ENCODE peak calls at places on chromosomes 1 and 21, in seven cellular contexts. One of them, this sample, is unnamed.

GRCh38 chr1:179081696-179082307 is at the start of gene TOR3A:
- DNase-seq in testis: peak
- DNase-seq in A172: peak
- DNase-seq in GM04504: no peak
- DNase-seq in T-helper 2 cell: peak
- DNase-seq in NCI-H2107: peak
- DNase-seq in T-helper 1 cell: peak
- DNase-seq in this sample: peak

GRCh38 chr1:31815752-31816484 is at the start of gene SPOCD1:
- DNase-seq in T-helper 2 cell: peak
- DNase-seq in A172: peak
- DNase-seq in T-helper 1 cell: peak
- DNase-seq in testis: peak
- DNase-seq in GM04504: peak
- DNase-seq in NCI-H2107: peak
- DNase-seq in this sample: peak

GRCh38 chr1:112524251-112524650 is 15.5 kb downstream of the WNT2B start:
- DNase-seq in GM04504: no peak
- DNase-seq in A172: peak
- DNase-seq in T-helper 2 cell: no peak
- DNase-seq in NCI-H2107: no peak
- DNase-seq in testis: peak
- DNase-seq in T-helper 1 cell: no peak
- DNase-seq in this sample: no peak

GRCh38 chr1:185567006-185567405 is 167.2 kb upstream of the HMCN1 start:
- DNase-seq in testis: no peak
- DNase-seq in T-helper 2 cell: peak
- DNase-seq in T-helper 1 cell: peak
- DNase-seq in A172: peak
- DNase-seq in GM04504: no peak
- DNase-seq in NCI-H2107: peak
- DNase-seq in this sample: peak

GRCh38 chr1:225458222-225458631 is 30.4 kb upstream of the LBR start:
- DNase-seq in testis: no peak
- DNase-seq in GM04504: no peak
- DNase-seq in A172: no peak
- DNase-seq in T-helper 1 cell: no peak
- DNase-seq in NCI-H2107: no peak
- DNase-seq in T-helper 2 cell: no peak
- DNase-seq in this sample: no peak

GRCh38 chr1:86207323-86207722 is 50.8 kb upstream of the COL24A1 start:
- DNase-seq in T-helper 1 cell: no peak
- DNase-seq in GM04504: peak
- DNase-seq in T-helper 2 cell: no peak
- DNase-seq in A172: peak
- DNase-seq in NCI-H2107: no peak
- DNase-seq in testis: no peak
- DNase-seq in this sample: no peak

GRCh38 chr1:67724928-67725560 is 40.0 kb downstream of the GADD45A start:
- DNase-seq in GM04504: peak
- DNase-seq in T-helper 2 cell: no peak
- DNase-seq in NCI-H2107: no peak
- DNase-seq in testis: peak
- DNase-seq in A172: peak
- DNase-seq in T-helper 1 cell: no peak
- DNase-seq in this sample: no peak

GRCh38 chr21:29433366-29434059 is 134.8 kb downstream of the BACH1 start:
- DNase-seq in T-helper 1 cell: no peak
- DNase-seq in NCI-H2107: no peak
- DNase-seq in GM04504: no peak
- DNase-seq in testis: no peak
- DNase-seq in T-helper 2 cell: no peak
- DNase-seq in A172: no peak
- DNase-seq in this sample: no peak

GRCh38 chr1:239924741-239925350 is 166.8 kb upstream of the FMN2 start:
- DNase-seq in NCI-H2107: no peak
- DNase-seq in testis: no peak
- DNase-seq in GM04504: no peak
- DNase-seq in T-helper 1 cell: no peak
- DNase-seq in A172: no peak
- DNase-seq in T-helper 2 cell: no peak
- DNase-seq in this sample: no peak

GRCh38 chr1:199784127-199784526 is 243.4 kb upstream of the NR5A2 start:
- DNase-seq in T-helper 2 cell: no peak
- DNase-seq in testis: no peak
- DNase-seq in GM04504: no peak
- DNase-seq in A172: peak
- DNase-seq in NCI-H2107: no peak
- DNase-seq in T-helper 1 cell: no peak
- DNase-seq in this sample: no peak

GRCh38 chr1:2080884-2081283 is 30.7 kb downstream of the PRKCZ start:
- DNase-seq in T-helper 1 cell: no peak
- DNase-seq in GM04504: no peak
- DNase-seq in T-helper 2 cell: no peak
- DNase-seq in NCI-H2107: no peak
- DNase-seq in A172: no peak
- DNase-seq in testis: no peak
- DNase-seq in this sample: no peak

GRCh38 chr21:41064951-41065350 is 103.0 kb upstream of the BACE2 start:
- DNase-seq in testis: no peak
- DNase-seq in A172: no peak
- DNase-seq in T-helper 2 cell: no peak
- DNase-seq in NCI-H2107: no peak
- DNase-seq in GM04504: no peak
- DNase-seq in T-helper 1 cell: no peak
- DNase-seq in this sample: no peak

GRCh38 chr1:2595261-2595811 is 8.8 kb downstream of the PRXL2B start:
- DNase-seq in T-helper 2 cell: no peak
- DNase-seq in GM04504: no peak
- DNase-seq in T-helper 1 cell: no peak
- DNase-seq in A172: no peak
- DNase-seq in NCI-H2107: no peak
- DNase-seq in testis: no peak
- DNase-seq in this sample: no peak

GRCh38 chr1:111920221-111921024 is 69.0 kb downstream of the KCND3 start:
- DNase-seq in T-helper 1 cell: no peak
- DNase-seq in T-helper 2 cell: no peak
- DNase-seq in A172: peak
- DNase-seq in GM04504: peak
- DNase-seq in NCI-H2107: peak
- DNase-seq in testis: peak
- DNase-seq in this sample: no peak

GRCh38 chr1:3625151-3625907 is 514 bp downstream of the TPRG1L start:
- DNase-seq in testis: peak
- DNase-seq in A172: peak
- DNase-seq in GM04504: no peak
- DNase-seq in T-helper 2 cell: peak
- DNase-seq in T-helper 1 cell: no peak
- DNase-seq in NCI-H2107: no peak
- DNase-seq in this sample: no peak

GRCh38 chr1:115911298-115911697 is 65.0 kb upstream of the SLC22A15 start:
- DNase-seq in T-helper 1 cell: no peak
- DNase-seq in A172: no peak
- DNase-seq in NCI-H2107: no peak
- DNase-seq in GM04504: no peak
- DNase-seq in testis: no peak
- DNase-seq in T-helper 2 cell: no peak
- DNase-seq in this sample: no peak

GRCh38 chr1:172727956-172728603 is 69.2 kb downstream of the FASLG start:
- DNase-seq in testis: peak
- DNase-seq in A172: peak
- DNase-seq in T-helper 1 cell: no peak
- DNase-seq in T-helper 2 cell: peak
- DNase-seq in NCI-H2107: no peak
- DNase-seq in GM04504: no peak
- DNase-seq in this sample: peak

GRCh38 chr1:39690943-39691382 is 270 bp downstream of the HPCAL4 start:
- DNase-seq in testis: no peak
- DNase-seq in T-helper 1 cell: no peak
- DNase-seq in NCI-H2107: no peak
- DNase-seq in A172: no peak
- DNase-seq in GM04504: no peak
- DNase-seq in T-helper 2 cell: no peak
- DNase-seq in this sample: no peak

GRCh38 chr1:199246716-199247115 is 607.9 kb downstream of the PTPRC start:
- DNase-seq in NCI-H2107: no peak
- DNase-seq in T-helper 2 cell: no peak
- DNase-seq in GM04504: no peak
- DNase-seq in T-helper 1 cell: no peak
- DNase-seq in testis: no peak
- DNase-seq in A172: no peak
- DNase-seq in this sample: no peak

GRCh38 chr1:151352001-151352718 is 5.1 kb upstream of the RFX5 start:
- DNase-seq in A172: peak
- DNase-seq in NCI-H2107: no peak
- DNase-seq in GM04504: no peak
- DNase-seq in testis: no peak
- DNase-seq in T-helper 1 cell: no peak
- DNase-seq in T-helper 2 cell: no peak
- DNase-seq in this sample: no peak

GRCh38 chr1:44101356-44101755 is 17.3 kb upstream of the KLF17 start:
- DNase-seq in NCI-H2107: no peak
- DNase-seq in A172: peak
- DNase-seq in GM04504: no peak
- DNase-seq in T-helper 2 cell: no peak
- DNase-seq in testis: no peak
- DNase-seq in T-helper 1 cell: no peak
- DNase-seq in this sample: no peak

GRCh38 chr1:212699839-212700596 is at the start of gene BATF3:
- DNase-seq in GM04504: no peak
- DNase-seq in NCI-H2107: peak
- DNase-seq in T-helper 1 cell: peak
- DNase-seq in T-helper 2 cell: peak
- DNase-seq in testis: peak
- DNase-seq in A172: no peak
- DNase-seq in this sample: peak

GRCh38 chr1:8343464-8344001 is 25.6 kb downstream of the SLC45A1 start:
- DNase-seq in T-helper 1 cell: no peak
- DNase-seq in testis: peak
- DNase-seq in A172: peak
- DNase-seq in NCI-H2107: no peak
- DNase-seq in GM04504: peak
- DNase-seq in T-helper 2 cell: no peak
- DNase-seq in this sample: no peak

GRCh38 chr1:172609528-172609927 is 49.4 kb upstream of the FASLG start:
- DNase-seq in GM04504: no peak
- DNase-seq in T-helper 1 cell: no peak
- DNase-seq in testis: no peak
- DNase-seq in A172: peak
- DNase-seq in T-helper 2 cell: peak
- DNase-seq in NCI-H2107: no peak
- DNase-seq in this sample: no peak

GRCh38 chr21:34850166-34850695 is 181.4 kb downstream of the CLIC6 start:
- DNase-seq in testis: no peak
- DNase-seq in NCI-H2107: no peak
- DNase-seq in T-helper 1 cell: no peak
- DNase-seq in T-helper 2 cell: no peak
- DNase-seq in A172: no peak
- DNase-seq in GM04504: no peak
- DNase-seq in this sample: no peak

GRCh38 chr1:7046891-7047290 is 261.6 kb downstream of the CAMTA1 start:
- DNase-seq in T-helper 2 cell: no peak
- DNase-seq in NCI-H2107: no peak
- DNase-seq in testis: no peak
- DNase-seq in A172: no peak
- DNase-seq in T-helper 1 cell: no peak
- DNase-seq in GM04504: no peak
- DNase-seq in this sample: no peak

GRCh38 chr21:43340491-43341348 is 86.2 kb downstream of the SIK1 start:
- DNase-seq in GM04504: peak
- DNase-seq in NCI-H2107: no peak
- DNase-seq in T-helper 1 cell: no peak
- DNase-seq in A172: peak
- DNase-seq in testis: no peak
- DNase-seq in T-helper 2 cell: no peak
- DNase-seq in this sample: no peak

GRCh38 chr1:170567214-170567613 is 35.2 kb downstream of the GORAB start:
- DNase-seq in GM04504: no peak
- DNase-seq in A172: no peak
- DNase-seq in T-helper 1 cell: no peak
- DNase-seq in T-helper 2 cell: no peak
- DNase-seq in NCI-H2107: no peak
- DNase-seq in testis: no peak
- DNase-seq in this sample: no peak

GRCh38 chr1:153032677-153033308 is 1.8 kb downstream of the SPRR1B start:
- DNase-seq in T-helper 2 cell: no peak
- DNase-seq in GM04504: no peak
- DNase-seq in testis: peak
- DNase-seq in T-helper 1 cell: no peak
- DNase-seq in NCI-H2107: no peak
- DNase-seq in A172: peak
- DNase-seq in this sample: no peak

GRCh38 chr1:214658785-214659184 is 55.8 kb downstream of the CENPF start:
- DNase-seq in T-helper 2 cell: no peak
- DNase-seq in GM04504: no peak
- DNase-seq in T-helper 1 cell: no peak
- DNase-seq in A172: peak
- DNase-seq in testis: peak
- DNase-seq in NCI-H2107: no peak
- DNase-seq in this sample: no peak

GRCh38 chr1:91766883-91767282 is 119.1 kb downstream of the TGFBR3 start:
- DNase-seq in T-helper 1 cell: no peak
- DNase-seq in T-helper 2 cell: no peak
- DNase-seq in A172: no peak
- DNase-seq in GM04504: no peak
- DNase-seq in testis: no peak
- DNase-seq in NCI-H2107: no peak
- DNase-seq in this sample: no peak

GRCh38 chr1:74771913-74772515 is 39.1 kb downstream of the TYW3 start:
- DNase-seq in GM04504: peak
- DNase-seq in A172: peak
- DNase-seq in T-helper 2 cell: no peak
- DNase-seq in NCI-H2107: no peak
- DNase-seq in testis: peak
- DNase-seq in T-helper 1 cell: no peak
- DNase-seq in this sample: no peak